ENCODE peak calls at places on chromosomes 12 and 14, in ten cellular contexts. One of them, this sample, is unnamed.

GRCh38 chr14:55133416-55133815 is 4.4 kb downstream of the LGALS3 start:
- DNase-seq in iPS-NIHi11: peak
- DNase-seq in pons: no peak
- DNase-seq in retina: no peak
- DNase-seq in NCI-H187 treated with DMSO at 0.1 percent for 48 hours: no peak
- DNase-seq in NCI-H1105 treated with DMSO at 0.1 percent for 48 hours: no peak
- DNase-seq in KBM-7: no peak
- DNase-seq in Panc1: no peak
- DNase-seq in progenitor cell of endocrine pancreas: no peak
- DNase-seq in mesothelial cell of epicardium: no peak
- DNase-seq in this sample: no peak

GRCh38 chr12:64256166-64256800 is 34.2 kb upstream of the KICS2 start:
- DNase-seq in iPS-NIHi11: peak
- DNase-seq in NCI-H1105 treated with DMSO at 0.1 percent for 48 hours: peak
- DNase-seq in progenitor cell of endocrine pancreas: no peak
- DNase-seq in pons: peak
- DNase-seq in mesothelial cell of epicardium: no peak
- DNase-seq in NCI-H187 treated with DMSO at 0.1 percent for 48 hours: peak
- DNase-seq in KBM-7: peak
- DNase-seq in retina: peak
- DNase-seq in Panc1: no peak
- DNase-seq in this sample: peak

GRCh38 chr12:20214286-20214685 is 154.1 kb upstream of the PDE3A start:
- DNase-seq in NCI-H187 treated with DMSO at 0.1 percent for 48 hours: no peak
- DNase-seq in NCI-H1105 treated with DMSO at 0.1 percent for 48 hours: peak
- DNase-seq in pons: no peak
- DNase-seq in Panc1: no peak
- DNase-seq in mesothelial cell of epicardium: no peak
- DNase-seq in KBM-7: no peak
- DNase-seq in progenitor cell of endocrine pancreas: no peak
- DNase-seq in iPS-NIHi11: no peak
- DNase-seq in retina: no peak
- DNase-seq in this sample: no peak

GRCh38 chr12:68739891-68740290 is 6.1 kb upstream of the SLC35E3 start:
- DNase-seq in NCI-H1105 treated with DMSO at 0.1 percent for 48 hours: no peak
- DNase-seq in NCI-H187 treated with DMSO at 0.1 percent for 48 hours: no peak
- DNase-seq in progenitor cell of endocrine pancreas: no peak
- DNase-seq in iPS-NIHi11: no peak
- DNase-seq in KBM-7: no peak
- DNase-seq in retina: no peak
- DNase-seq in pons: no peak
- DNase-seq in mesothelial cell of epicardium: no peak
- DNase-seq in Panc1: no peak
- DNase-seq in this sample: no peak

GRCh38 chr12:3116106-3116898 is 39.1 kb downstream of the TSPAN9 start:
- DNase-seq in pons: no peak
- DNase-seq in iPS-NIHi11: no peak
- DNase-seq in progenitor cell of endocrine pancreas: no peak
- DNase-seq in NCI-H187 treated with DMSO at 0.1 percent for 48 hours: no peak
- DNase-seq in KBM-7: no peak
- DNase-seq in mesothelial cell of epicardium: no peak
- DNase-seq in Panc1: no peak
- DNase-seq in retina: peak
- DNase-seq in NCI-H1105 treated with DMSO at 0.1 percent for 48 hours: no peak
- DNase-seq in this sample: no peak

GRCh38 chr14:53517276-53517960 is 364.3 kb upstream of the DDHD1 start:
- DNase-seq in NCI-H1105 treated with DMSO at 0.1 percent for 48 hours: no peak
- DNase-seq in KBM-7: no peak
- DNase-seq in iPS-NIHi11: no peak
- DNase-seq in progenitor cell of endocrine pancreas: no peak
- DNase-seq in mesothelial cell of epicardium: no peak
- DNase-seq in NCI-H187 treated with DMSO at 0.1 percent for 48 hours: no peak
- DNase-seq in retina: no peak
- DNase-seq in pons: no peak
- DNase-seq in Panc1: no peak
- DNase-seq in this sample: no peak

GRCh38 chr12:112803620-112804279 is 12.2 kb downstream of the RPH3A start:
- DNase-seq in Panc1: no peak
- DNase-seq in pons: no peak
- DNase-seq in iPS-NIHi11: no peak
- DNase-seq in NCI-H187 treated with DMSO at 0.1 percent for 48 hours: no peak
- DNase-seq in NCI-H1105 treated with DMSO at 0.1 percent for 48 hours: no peak
- DNase-seq in progenitor cell of endocrine pancreas: no peak
- DNase-seq in KBM-7: no peak
- DNase-seq in mesothelial cell of epicardium: no peak
- DNase-seq in retina: no peak
- DNase-seq in this sample: no peak

GRCh38 chr12:43776498-43776897 is 17.7 kb downstream of the IRAK4 start:
- DNase-seq in mesothelial cell of epicardium: no peak
- DNase-seq in NCI-H187 treated with DMSO at 0.1 percent for 48 hours: no peak
- DNase-seq in pons: peak
- DNase-seq in NCI-H1105 treated with DMSO at 0.1 percent for 48 hours: peak
- DNase-seq in iPS-NIHi11: peak
- DNase-seq in progenitor cell of endocrine pancreas: no peak
- DNase-seq in Panc1: no peak
- DNase-seq in KBM-7: peak
- DNase-seq in retina: no peak
- DNase-seq in this sample: no peak

GRCh38 chr12:113259499-113259953 is 38.3 kb downstream of the TPCN1 start:
- DNase-seq in NCI-H187 treated with DMSO at 0.1 percent for 48 hours: no peak
- DNase-seq in iPS-NIHi11: peak
- DNase-seq in pons: peak
- DNase-seq in progenitor cell of endocrine pancreas: no peak
- DNase-seq in mesothelial cell of epicardium: no peak
- DNase-seq in Panc1: no peak
- DNase-seq in NCI-H1105 treated with DMSO at 0.1 percent for 48 hours: peak
- DNase-seq in KBM-7: no peak
- DNase-seq in retina: peak
- DNase-seq in this sample: no peak

GRCh38 chr12:61810486-61810885 is 449.7 kb upstream of the USP15 start:
- DNase-seq in KBM-7: no peak
- DNase-seq in NCI-H1105 treated with DMSO at 0.1 percent for 48 hours: no peak
- DNase-seq in retina: no peak
- DNase-seq in pons: no peak
- DNase-seq in NCI-H187 treated with DMSO at 0.1 percent for 48 hours: no peak
- DNase-seq in mesothelial cell of epicardium: no peak
- DNase-seq in progenitor cell of endocrine pancreas: no peak
- DNase-seq in iPS-NIHi11: no peak
- DNase-seq in Panc1: no peak
- DNase-seq in this sample: no peak

GRCh38 chr14:35883677-35884293 is 57.6 kb downstream of the BRMS1L start:
- DNase-seq in Panc1: peak
- DNase-seq in NCI-H187 treated with DMSO at 0.1 percent for 48 hours: no peak
- DNase-seq in KBM-7: peak
- DNase-seq in retina: peak
- DNase-seq in pons: peak
- DNase-seq in iPS-NIHi11: peak
- DNase-seq in NCI-H1105 treated with DMSO at 0.1 percent for 48 hours: peak
- DNase-seq in mesothelial cell of epicardium: no peak
- DNase-seq in progenitor cell of endocrine pancreas: no peak
- DNase-seq in this sample: peak

GRCh38 chr12:106585862-106586534 is 3.2 kb downstream of the RFX4 start:
- DNase-seq in NCI-H187 treated with DMSO at 0.1 percent for 48 hours: no peak
- DNase-seq in retina: peak
- DNase-seq in Panc1: no peak
- DNase-seq in mesothelial cell of epicardium: no peak
- DNase-seq in KBM-7: no peak
- DNase-seq in pons: no peak
- DNase-seq in iPS-NIHi11: peak
- DNase-seq in progenitor cell of endocrine pancreas: peak
- DNase-seq in NCI-H1105 treated with DMSO at 0.1 percent for 48 hours: peak
- DNase-seq in this sample: no peak

GRCh38 chr12:6056406-6057211 is 67.9 kb downstream of the VWF start:
- DNase-seq in NCI-H1105 treated with DMSO at 0.1 percent for 48 hours: no peak
- DNase-seq in KBM-7: no peak
- DNase-seq in pons: no peak
- DNase-seq in progenitor cell of endocrine pancreas: no peak
- DNase-seq in mesothelial cell of epicardium: no peak
- DNase-seq in NCI-H187 treated with DMSO at 0.1 percent for 48 hours: no peak
- DNase-seq in retina: peak
- DNase-seq in Panc1: no peak
- DNase-seq in iPS-NIHi11: peak
- DNase-seq in this sample: no peak

GRCh38 chr14:63642229-63642611 is 549 bp upstream of the WDR89 start:
- DNase-seq in pons: peak
- DNase-seq in NCI-H1105 treated with DMSO at 0.1 percent for 48 hours: peak
- DNase-seq in progenitor cell of endocrine pancreas: peak
- DNase-seq in iPS-NIHi11: peak
- DNase-seq in retina: peak
- DNase-seq in mesothelial cell of epicardium: peak
- DNase-seq in KBM-7: peak
- DNase-seq in NCI-H187 treated with DMSO at 0.1 percent for 48 hours: peak
- DNase-seq in Panc1: peak
- DNase-seq in this sample: peak

GRCh38 chr14:61642246-61642982 is 52.9 kb upstream of the HIF1A start:
- DNase-seq in pons: no peak
- DNase-seq in NCI-H187 treated with DMSO at 0.1 percent for 48 hours: no peak
- DNase-seq in NCI-H1105 treated with DMSO at 0.1 percent for 48 hours: no peak
- DNase-seq in Panc1: no peak
- DNase-seq in KBM-7: no peak
- DNase-seq in iPS-NIHi11: no peak
- DNase-seq in mesothelial cell of epicardium: no peak
- DNase-seq in progenitor cell of endocrine pancreas: no peak
- DNase-seq in retina: no peak
- DNase-seq in this sample: no peak

GRCh38 chr12:77238368-77238767 is 173.0 kb upstream of the E2F7 start:
- DNase-seq in NCI-H1105 treated with DMSO at 0.1 percent for 48 hours: no peak
- DNase-seq in pons: no peak
- DNase-seq in iPS-NIHi11: no peak
- DNase-seq in NCI-H187 treated with DMSO at 0.1 percent for 48 hours: no peak
- DNase-seq in KBM-7: no peak
- DNase-seq in Panc1: no peak
- DNase-seq in mesothelial cell of epicardium: no peak
- DNase-seq in retina: no peak
- DNase-seq in progenitor cell of endocrine pancreas: no peak
- DNase-seq in this sample: no peak

GRCh38 chr12:80632835-80633234 is 74.6 kb upstream of the MYF6 start:
- DNase-seq in retina: no peak
- DNase-seq in pons: peak
- DNase-seq in progenitor cell of endocrine pancreas: no peak
- DNase-seq in NCI-H1105 treated with DMSO at 0.1 percent for 48 hours: no peak
- DNase-seq in iPS-NIHi11: peak
- DNase-seq in mesothelial cell of epicardium: no peak
- DNase-seq in NCI-H187 treated with DMSO at 0.1 percent for 48 hours: no peak
- DNase-seq in Panc1: no peak
- DNase-seq in KBM-7: peak
- DNase-seq in this sample: no peak

GRCh38 chr14:52701223-52701622 is 5.8 kb upstream of the PSMC6 start:
- DNase-seq in KBM-7: no peak
- DNase-seq in mesothelial cell of epicardium: no peak
- DNase-seq in NCI-H1105 treated with DMSO at 0.1 percent for 48 hours: no peak
- DNase-seq in retina: no peak
- DNase-seq in progenitor cell of endocrine pancreas: no peak
- DNase-seq in iPS-NIHi11: no peak
- DNase-seq in pons: no peak
- DNase-seq in NCI-H187 treated with DMSO at 0.1 percent for 48 hours: no peak
- DNase-seq in Panc1: no peak
- DNase-seq in this sample: no peak

GRCh38 chr12:67754933-67755697 is 106.6 kb downstream of the DYRK2 start:
- DNase-seq in mesothelial cell of epicardium: no peak
- DNase-seq in pons: peak
- DNase-seq in Panc1: no peak
- DNase-seq in progenitor cell of endocrine pancreas: no peak
- DNase-seq in iPS-NIHi11: no peak
- DNase-seq in NCI-H1105 treated with DMSO at 0.1 percent for 48 hours: no peak
- DNase-seq in NCI-H187 treated with DMSO at 0.1 percent for 48 hours: no peak
- DNase-seq in retina: no peak
- DNase-seq in KBM-7: no peak
- DNase-seq in this sample: no peak

GRCh38 chr12:42565633-42566032 is 23.9 kb downstream of the PRICKLE1 start:
- DNase-seq in Panc1: no peak
- DNase-seq in progenitor cell of endocrine pancreas: no peak
- DNase-seq in iPS-NIHi11: no peak
- DNase-seq in NCI-H1105 treated with DMSO at 0.1 percent for 48 hours: no peak
- DNase-seq in NCI-H187 treated with DMSO at 0.1 percent for 48 hours: no peak
- DNase-seq in KBM-7: no peak
- DNase-seq in pons: no peak
- DNase-seq in retina: no peak
- DNase-seq in mesothelial cell of epicardium: no peak
- DNase-seq in this sample: no peak

GRCh38 chr12:42696424-42697149 is 107.0 kb upstream of the PRICKLE1 start:
- DNase-seq in progenitor cell of endocrine pancreas: no peak
- DNase-seq in Panc1: no peak
- DNase-seq in pons: no peak
- DNase-seq in mesothelial cell of epicardium: no peak
- DNase-seq in iPS-NIHi11: no peak
- DNase-seq in KBM-7: peak
- DNase-seq in NCI-H187 treated with DMSO at 0.1 percent for 48 hours: no peak
- DNase-seq in retina: no peak
- DNase-seq in NCI-H1105 treated with DMSO at 0.1 percent for 48 hours: no peak
- DNase-seq in this sample: no peak

GRCh38 chr12:85627584-85627983 is 208.6 kb downstream of the RASSF9 start:
- DNase-seq in mesothelial cell of epicardium: no peak
- DNase-seq in Panc1: no peak
- DNase-seq in retina: no peak
- DNase-seq in pons: no peak
- DNase-seq in iPS-NIHi11: no peak
- DNase-seq in KBM-7: peak
- DNase-seq in NCI-H1105 treated with DMSO at 0.1 percent for 48 hours: no peak
- DNase-seq in NCI-H187 treated with DMSO at 0.1 percent for 48 hours: no peak
- DNase-seq in progenitor cell of endocrine pancreas: no peak
- DNase-seq in this sample: no peak

GRCh38 chr12:94714378-94714777 is 64.0 kb upstream of the TMCC3 start:
- DNase-seq in NCI-H187 treated with DMSO at 0.1 percent for 48 hours: no peak
- DNase-seq in KBM-7: no peak
- DNase-seq in iPS-NIHi11: no peak
- DNase-seq in mesothelial cell of epicardium: no peak
- DNase-seq in pons: no peak
- DNase-seq in NCI-H1105 treated with DMSO at 0.1 percent for 48 hours: no peak
- DNase-seq in retina: peak
- DNase-seq in Panc1: no peak
- DNase-seq in progenitor cell of endocrine pancreas: no peak
- DNase-seq in this sample: no peak

GRCh38 chr12:51238510-51239334 is at the start of gene DAZAP2:
- DNase-seq in pons: peak
- DNase-seq in retina: peak
- DNase-seq in mesothelial cell of epicardium: peak
- DNase-seq in Panc1: peak
- DNase-seq in iPS-NIHi11: peak
- DNase-seq in NCI-H1105 treated with DMSO at 0.1 percent for 48 hours: peak
- DNase-seq in NCI-H187 treated with DMSO at 0.1 percent for 48 hours: peak
- DNase-seq in KBM-7: peak
- DNase-seq in progenitor cell of endocrine pancreas: peak
- DNase-seq in this sample: peak

GRCh38 chr12:49336645-49337584 is at the start of gene C1QL4:
- DNase-seq in mesothelial cell of epicardium: peak
- DNase-seq in retina: peak
- DNase-seq in KBM-7: peak
- DNase-seq in NCI-H1105 treated with DMSO at 0.1 percent for 48 hours: peak
- DNase-seq in iPS-NIHi11: peak
- DNase-seq in Panc1: no peak
- DNase-seq in NCI-H187 treated with DMSO at 0.1 percent for 48 hours: peak
- DNase-seq in progenitor cell of endocrine pancreas: peak
- DNase-seq in pons: peak
- DNase-seq in this sample: peak

GRCh38 chr12:30440826-30441602 is 254.7 kb downstream of the IPO8 start:
- DNase-seq in KBM-7: peak
- DNase-seq in mesothelial cell of epicardium: no peak
- DNase-seq in pons: no peak
- DNase-seq in Panc1: no peak
- DNase-seq in NCI-H187 treated with DMSO at 0.1 percent for 48 hours: no peak
- DNase-seq in retina: no peak
- DNase-seq in NCI-H1105 treated with DMSO at 0.1 percent for 48 hours: no peak
- DNase-seq in iPS-NIHi11: peak
- DNase-seq in progenitor cell of endocrine pancreas: no peak
- DNase-seq in this sample: peak

GRCh38 chr12:50517456-50518048 is 12.8 kb downstream of the DIP2B start:
- DNase-seq in NCI-H187 treated with DMSO at 0.1 percent for 48 hours: no peak
- DNase-seq in Panc1: no peak
- DNase-seq in NCI-H1105 treated with DMSO at 0.1 percent for 48 hours: no peak
- DNase-seq in progenitor cell of endocrine pancreas: no peak
- DNase-seq in pons: peak
- DNase-seq in mesothelial cell of epicardium: no peak
- DNase-seq in KBM-7: peak
- DNase-seq in iPS-NIHi11: no peak
- DNase-seq in retina: no peak
- DNase-seq in this sample: no peak

GRCh38 chr12:63919758-63920157 is 75.3 kb downstream of the SRGAP1 start:
- DNase-seq in progenitor cell of endocrine pancreas: no peak
- DNase-seq in NCI-H187 treated with DMSO at 0.1 percent for 48 hours: no peak
- DNase-seq in pons: no peak
- DNase-seq in Panc1: no peak
- DNase-seq in mesothelial cell of epicardium: no peak
- DNase-seq in iPS-NIHi11: no peak
- DNase-seq in NCI-H1105 treated with DMSO at 0.1 percent for 48 hours: no peak
- DNase-seq in KBM-7: no peak
- DNase-seq in retina: no peak
- DNase-seq in this sample: no peak

This sample was measured in Jurkat, Clone E6-1.